ENCODE peak calls at places on chromosomes 4 and X, in eight cellular contexts. One of them, this sample, is unnamed.

GRCh38 chr4:13888112-13888511 is 260.6 kb upstream of the BOD1L1 start:
- DNase-seq in H54: peak
- DNase-seq in LoVo: no peak
- DNase-seq in non-pigmented ciliary epithelial cell: peak
- DNase-seq in T1000: peak
- DNase-seq in osteocyte: no peak
- DNase-seq in stimulated activated CD4-positive, alpha-beta T cell treated with anti-CD3 and anti-CD28 coated beads, Interleukin-1b, Interleukin-23, amount 100 ng/mL, for 1 hour: no peak
- DNase-seq in activated CD4-positive, alpha-beta T cell treated with anti-CD3 and anti-CD28 coated beads for 1 hour: no peak
- DNase-seq in this sample: no peak

GRCh38 chr4:4880492-4880891 is 21.0 kb downstream of the MSX1 start:
- DNase-seq in stimulated activated CD4-positive, alpha-beta T cell treated with anti-CD3 and anti-CD28 coated beads, Interleukin-1b, Interleukin-23, amount 100 ng/mL, for 1 hour: no peak
- DNase-seq in osteocyte: no peak
- DNase-seq in H54: no peak
- DNase-seq in T1000: no peak
- DNase-seq in LoVo: no peak
- DNase-seq in activated CD4-positive, alpha-beta T cell treated with anti-CD3 and anti-CD28 coated beads for 1 hour: no peak
- DNase-seq in non-pigmented ciliary epithelial cell: no peak
- DNase-seq in this sample: no peak

GRCh38 chr4:108529984-108530901 is 90.1 kb upstream of the RPL34 start:
- DNase-seq in LoVo: no peak
- DNase-seq in stimulated activated CD4-positive, alpha-beta T cell treated with anti-CD3 and anti-CD28 coated beads, Interleukin-1b, Interleukin-23, amount 100 ng/mL, for 1 hour: no peak
- DNase-seq in osteocyte: no peak
- DNase-seq in non-pigmented ciliary epithelial cell: no peak
- DNase-seq in T1000: no peak
- DNase-seq in H54: no peak
- DNase-seq in activated CD4-positive, alpha-beta T cell treated with anti-CD3 and anti-CD28 coated beads for 1 hour: no peak
- DNase-seq in this sample: no peak

GRCh38 chrX:130539721-130540321 is 138.0 kb downstream of the RBMX2 start:
- DNase-seq in H54: peak
- DNase-seq in T1000: peak
- DNase-seq in activated CD4-positive, alpha-beta T cell treated with anti-CD3 and anti-CD28 coated beads for 1 hour: peak
- DNase-seq in osteocyte: no peak
- DNase-seq in stimulated activated CD4-positive, alpha-beta T cell treated with anti-CD3 and anti-CD28 coated beads, Interleukin-1b, Interleukin-23, amount 100 ng/mL, for 1 hour: no peak
- DNase-seq in LoVo: peak
- DNase-seq in non-pigmented ciliary epithelial cell: no peak
- DNase-seq in this sample: no peak

GRCh38 chr4:7750508-7750907 is 189.2 kb downstream of the AFAP1 start:
- DNase-seq in stimulated activated CD4-positive, alpha-beta T cell treated with anti-CD3 and anti-CD28 coated beads, Interleukin-1b, Interleukin-23, amount 100 ng/mL, for 1 hour: no peak
- DNase-seq in activated CD4-positive, alpha-beta T cell treated with anti-CD3 and anti-CD28 coated beads for 1 hour: no peak
- DNase-seq in non-pigmented ciliary epithelial cell: no peak
- DNase-seq in osteocyte: no peak
- DNase-seq in H54: no peak
- DNase-seq in T1000: no peak
- DNase-seq in LoVo: no peak
- DNase-seq in this sample: no peak

GRCh38 chrX:39855748-39856129 is 242.0 kb downstream of the BCOR start:
- DNase-seq in activated CD4-positive, alpha-beta T cell treated with anti-CD3 and anti-CD28 coated beads for 1 hour: peak
- DNase-seq in stimulated activated CD4-positive, alpha-beta T cell treated with anti-CD3 and anti-CD28 coated beads, Interleukin-1b, Interleukin-23, amount 100 ng/mL, for 1 hour: peak
- DNase-seq in osteocyte: no peak
- DNase-seq in T1000: no peak
- DNase-seq in LoVo: peak
- DNase-seq in non-pigmented ciliary epithelial cell: no peak
- DNase-seq in H54: no peak
- DNase-seq in this sample: peak

GRCh38 chrX:15761564-15762191 is 23.6 kb downstream of the CA5B start:
- DNase-seq in osteocyte: peak
- DNase-seq in non-pigmented ciliary epithelial cell: no peak
- DNase-seq in LoVo: no peak
- DNase-seq in stimulated activated CD4-positive, alpha-beta T cell treated with anti-CD3 and anti-CD28 coated beads, Interleukin-1b, Interleukin-23, amount 100 ng/mL, for 1 hour: no peak
- DNase-seq in activated CD4-positive, alpha-beta T cell treated with anti-CD3 and anti-CD28 coated beads for 1 hour: no peak
- DNase-seq in T1000: no peak
- DNase-seq in H54: no peak
- DNase-seq in this sample: no peak

GRCh38 chr4:80006935-80007744 is 65.9 kb downstream of the ANTXR2 start:
- DNase-seq in osteocyte: no peak
- DNase-seq in non-pigmented ciliary epithelial cell: no peak
- DNase-seq in H54: no peak
- DNase-seq in T1000: no peak
- DNase-seq in stimulated activated CD4-positive, alpha-beta T cell treated with anti-CD3 and anti-CD28 coated beads, Interleukin-1b, Interleukin-23, amount 100 ng/mL, for 1 hour: no peak
- DNase-seq in activated CD4-positive, alpha-beta T cell treated with anti-CD3 and anti-CD28 coated beads for 1 hour: no peak
- DNase-seq in LoVo: no peak
- DNase-seq in this sample: no peak

GRCh38 chrX:56281789-56282188 is 49.6 kb downstream of the KLF8 start:
- DNase-seq in activated CD4-positive, alpha-beta T cell treated with anti-CD3 and anti-CD28 coated beads for 1 hour: no peak
- DNase-seq in osteocyte: no peak
- DNase-seq in stimulated activated CD4-positive, alpha-beta T cell treated with anti-CD3 and anti-CD28 coated beads, Interleukin-1b, Interleukin-23, amount 100 ng/mL, for 1 hour: no peak
- DNase-seq in non-pigmented ciliary epithelial cell: no peak
- DNase-seq in T1000: no peak
- DNase-seq in H54: no peak
- DNase-seq in LoVo: peak
- DNase-seq in this sample: no peak

GRCh38 chrX:153638436-153639176 is 8.4 kb upstream of the DUSP9 start:
- DNase-seq in activated CD4-positive, alpha-beta T cell treated with anti-CD3 and anti-CD28 coated beads for 1 hour: no peak
- DNase-seq in LoVo: no peak
- DNase-seq in stimulated activated CD4-positive, alpha-beta T cell treated with anti-CD3 and anti-CD28 coated beads, Interleukin-1b, Interleukin-23, amount 100 ng/mL, for 1 hour: no peak
- DNase-seq in osteocyte: no peak
- DNase-seq in non-pigmented ciliary epithelial cell: no peak
- DNase-seq in H54: no peak
- DNase-seq in T1000: no peak
- DNase-seq in this sample: no peak

GRCh38 chr4:1326751-1327525 is 20.1 kb upstream of the UVSSA start:
- DNase-seq in T1000: no peak
- DNase-seq in activated CD4-positive, alpha-beta T cell treated with anti-CD3 and anti-CD28 coated beads for 1 hour: no peak
- DNase-seq in LoVo: no peak
- DNase-seq in osteocyte: no peak
- DNase-seq in stimulated activated CD4-positive, alpha-beta T cell treated with anti-CD3 and anti-CD28 coated beads, Interleukin-1b, Interleukin-23, amount 100 ng/mL, for 1 hour: no peak
- DNase-seq in non-pigmented ciliary epithelial cell: no peak
- DNase-seq in H54: no peak
- DNase-seq in this sample: no peak

GRCh38 chr4:187995322-187996207 is at the start of gene ZFP42:
- DNase-seq in non-pigmented ciliary epithelial cell: no peak
- DNase-seq in activated CD4-positive, alpha-beta T cell treated with anti-CD3 and anti-CD28 coated beads for 1 hour: no peak
- DNase-seq in stimulated activated CD4-positive, alpha-beta T cell treated with anti-CD3 and anti-CD28 coated beads, Interleukin-1b, Interleukin-23, amount 100 ng/mL, for 1 hour: no peak
- DNase-seq in LoVo: no peak
- DNase-seq in H54: no peak
- DNase-seq in osteocyte: no peak
- DNase-seq in T1000: no peak
- DNase-seq in this sample: no peak

GRCh38 chrX:24190500-24191156 is 41.1 kb downstream of the ZFX start:
- DNase-seq in osteocyte: no peak
- DNase-seq in T1000: no peak
- DNase-seq in activated CD4-positive, alpha-beta T cell treated with anti-CD3 and anti-CD28 coated beads for 1 hour: no peak
- DNase-seq in non-pigmented ciliary epithelial cell: peak
- DNase-seq in LoVo: no peak
- DNase-seq in H54: no peak
- DNase-seq in stimulated activated CD4-positive, alpha-beta T cell treated with anti-CD3 and anti-CD28 coated beads, Interleukin-1b, Interleukin-23, amount 100 ng/mL, for 1 hour: no peak
- DNase-seq in this sample: no peak

GRCh38 chr4:152696764-152697250 is 17.0 kb upstream of the TMEM154 start:
- DNase-seq in activated CD4-positive, alpha-beta T cell treated with anti-CD3 and anti-CD28 coated beads for 1 hour: no peak
- DNase-seq in stimulated activated CD4-positive, alpha-beta T cell treated with anti-CD3 and anti-CD28 coated beads, Interleukin-1b, Interleukin-23, amount 100 ng/mL, for 1 hour: peak
- DNase-seq in osteocyte: no peak
- DNase-seq in non-pigmented ciliary epithelial cell: peak
- DNase-seq in T1000: no peak
- DNase-seq in LoVo: no peak
- DNase-seq in H54: peak
- DNase-seq in this sample: peak

GRCh38 chrX:9635368-9635767 is 130.3 kb downstream of the GPR143 start:
- DNase-seq in LoVo: no peak
- DNase-seq in T1000: no peak
- DNase-seq in activated CD4-positive, alpha-beta T cell treated with anti-CD3 and anti-CD28 coated beads for 1 hour: no peak
- DNase-seq in stimulated activated CD4-positive, alpha-beta T cell treated with anti-CD3 and anti-CD28 coated beads, Interleukin-1b, Interleukin-23, amount 100 ng/mL, for 1 hour: no peak
- DNase-seq in H54: no peak
- DNase-seq in osteocyte: no peak
- DNase-seq in non-pigmented ciliary epithelial cell: no peak
- DNase-seq in this sample: no peak

GRCh38 chr4:13928214-13928613 is 300.7 kb upstream of the BOD1L1 start:
- DNase-seq in osteocyte: no peak
- DNase-seq in non-pigmented ciliary epithelial cell: no peak
- DNase-seq in stimulated activated CD4-positive, alpha-beta T cell treated with anti-CD3 and anti-CD28 coated beads, Interleukin-1b, Interleukin-23, amount 100 ng/mL, for 1 hour: no peak
- DNase-seq in H54: no peak
- DNase-seq in LoVo: no peak
- DNase-seq in activated CD4-positive, alpha-beta T cell treated with anti-CD3 and anti-CD28 coated beads for 1 hour: no peak
- DNase-seq in T1000: no peak
- DNase-seq in this sample: no peak

GRCh38 chrX:15523088-15523487 is 22.5 kb downstream of the BMX start:
- DNase-seq in activated CD4-positive, alpha-beta T cell treated with anti-CD3 and anti-CD28 coated beads for 1 hour: no peak
- DNase-seq in T1000: no peak
- DNase-seq in H54: no peak
- DNase-seq in non-pigmented ciliary epithelial cell: no peak
- DNase-seq in LoVo: no peak
- DNase-seq in osteocyte: no peak
- DNase-seq in stimulated activated CD4-positive, alpha-beta T cell treated with anti-CD3 and anti-CD28 coated beads, Interleukin-1b, Interleukin-23, amount 100 ng/mL, for 1 hour: no peak
- DNase-seq in this sample: no peak

GRCh38 chr4:1792832-1793495 is at the start of gene FGFR3:
- DNase-seq in T1000: no peak
- DNase-seq in osteocyte: no peak
- DNase-seq in non-pigmented ciliary epithelial cell: no peak
- DNase-seq in H54: peak
- DNase-seq in LoVo: peak
- DNase-seq in stimulated activated CD4-positive, alpha-beta T cell treated with anti-CD3 and anti-CD28 coated beads, Interleukin-1b, Interleukin-23, amount 100 ng/mL, for 1 hour: peak
- DNase-seq in activated CD4-positive, alpha-beta T cell treated with anti-CD3 and anti-CD28 coated beads for 1 hour: peak
- DNase-seq in this sample: peak

GRCh38 chr4:107058828-107059227 is 22.7 kb upstream of the DKK2 start:
- DNase-seq in non-pigmented ciliary epithelial cell: no peak
- DNase-seq in T1000: no peak
- DNase-seq in H54: no peak
- DNase-seq in activated CD4-positive, alpha-beta T cell treated with anti-CD3 and anti-CD28 coated beads for 1 hour: no peak
- DNase-seq in LoVo: no peak
- DNase-seq in osteocyte: no peak
- DNase-seq in stimulated activated CD4-positive, alpha-beta T cell treated with anti-CD3 and anti-CD28 coated beads, Interleukin-1b, Interleukin-23, amount 100 ng/mL, for 1 hour: no peak
- DNase-seq in this sample: no peak

GRCh38 chrX:123962006-123962485 is 540 bp downstream of the STAG2 start:
- DNase-seq in LoVo: no peak
- DNase-seq in osteocyte: no peak
- DNase-seq in H54: no peak
- DNase-seq in T1000: no peak
- DNase-seq in activated CD4-positive, alpha-beta T cell treated with anti-CD3 and anti-CD28 coated beads for 1 hour: no peak
- DNase-seq in non-pigmented ciliary epithelial cell: no peak
- DNase-seq in stimulated activated CD4-positive, alpha-beta T cell treated with anti-CD3 and anti-CD28 coated beads, Interleukin-1b, Interleukin-23, amount 100 ng/mL, for 1 hour: no peak
- DNase-seq in this sample: no peak

This sample was measured in T-helper 17 cell.